ENCODE peak calls at places on chromosomes 2 and 18, in ten cellular contexts. J is psoas muscle, V is lung, T is fibroblast of lung, K is MM.1S, X is neural crest cell, I is endodermal cell, H is pancreas, M is kidney epithelial cell, Q is HFF-Myc. A is an unnamed sample.

GRCh38 chr2:232993231-232993821 is 19.7 kb downstream of the NGEF start:
- DNase-seq in J (no peak), V (no peak), T (no peak), K (no peak), X (no peak), I (no peak), H (no peak), M (no peak), Q (no peak), A (no peak)

GRCh38 chr2:185507703-185508102 is 230.9 kb upstream of the FSIP2 start:
- DNase-seq in J (no peak), V (no peak), T (no peak), K (no peak), X (peak), I (no peak), H (no peak), M (no peak), Q (no peak), A (no peak)

GRCh38 chr2:239610457-239611221 is 209.8 kb upstream of the HDAC4 start:
- DNase-seq in J (no peak), V (no peak), T (no peak), K (no peak), X (no peak), I (no peak), H (no peak), M (no peak), Q (no peak), A (no peak)

GRCh38 chr18:79512461-79513380 is 117.0 kb downstream of the NFATC1 start:
- DNase-seq in J (no peak), V (no peak), T (no peak), K (no peak), X (no peak), I (peak), H (peak), M (no peak), Q (no peak), A (peak)

GRCh38 chr2:239526038-239526437 is 125.2 kb upstream of the HDAC4 start:
- DNase-seq in J (no peak), V (no peak), T (no peak), K (no peak), X (no peak), I (no peak), H (no peak), M (no peak), Q (no peak), A (no peak)

GRCh38 chr2:231373184-231373583 is 22.3 kb upstream of the B3GNT7 start:
- DNase-seq in J (no peak), V (no peak), T (no peak), K (no peak), X (no peak), I (no peak), H (no peak), M (no peak), Q (no peak), A (no peak)

GRCh38 chr18:48787523-48788151 is 163.1 kb downstream of the SMAD7 start:
- DNase-seq in J (no peak), V (no peak), T (no peak), K (no peak), X (no peak), I (peak), H (no peak), M (peak), Q (no peak), A (no peak)

GRCh38 chr18:10449396-10449795 is 5.0 kb upstream of the APCDD1 start:
- DNase-seq in J (no peak), V (no peak), T (peak), K (no peak), X (no peak), I (no peak), H (no peak), M (no peak), Q (no peak), A (no peak)

GRCh38 chr2:218255441-218255840 is 5.4 kb upstream of the GPBAR1 start:
- DNase-seq in J (no peak), V (no peak), T (peak), K (no peak), X (no peak), I (no peak), H (no peak), M (no peak), Q (no peak), A (no peak)

GRCh38 chr2:70516596-70516995 is 37.0 kb downstream of the TGFA start:
- DNase-seq in J (no peak), V (no peak), T (no peak), K (no peak), X (no peak), I (peak), H (no peak), M (no peak), Q (no peak), A (no peak)

GRCh38 chr2:45774688-45775244 is 123.3 kb downstream of the PRKCE start:
- DNase-seq in J (no peak), V (no peak), T (no peak), K (no peak), X (no peak), I (no peak), H (no peak), M (no peak), Q (no peak), A (no peak)

GRCh38 chr2:37866535-37866934 is 58.6 kb upstream of the RMDN2 start:
- DNase-seq in J (no peak), V (no peak), T (peak), K (no peak), X (no peak), I (no peak), H (no peak), M (no peak), Q (no peak), A (no peak)

GRCh38 chr2:44547713-44548112 is 186.0 kb downstream of the CAMKMT start:
- DNase-seq in J (no peak), V (no peak), T (no peak), K (no peak), X (no peak), I (no peak), H (no peak), M (no peak), Q (no peak), A (no peak)

GRCh38 chr2:133726906-133727305 is 158.6 kb upstream of the NCKAP5 start:
- DNase-seq in J (no peak), V (no peak), T (peak), K (no peak), X (no peak), I (no peak), H (no peak), M (no peak), Q (no peak), A (no peak)

GRCh38 chr2:11422901-11423435 is 43.0 kb downstream of the E2F6 start:
- DNase-seq in J (no peak), V (no peak), T (no peak), K (no peak), X (no peak), I (no peak), H (no peak), M (no peak), Q (no peak), A (no peak)

GRCh38 chr18:10453885-10454772 is at the start of gene APCDD1:
- DNase-seq in J (peak), V (peak), T (peak), K (no peak), X (peak), I (peak), H (peak), M (no peak), Q (no peak), A (peak)

GRCh38 chr18:49041677-49042570 is 91.2 kb upstream of the SMAD7 start:
- DNase-seq in J (peak), V (peak), T (peak), K (peak), X (no peak), I (peak), H (no peak), M (no peak), Q (no peak), A (no peak)

GRCh38 chr18:3405713-3406112 is 44.3 kb upstream of the TGIF1 start:
- DNase-seq in J (no peak), V (no peak), T (no peak), K (no peak), X (no peak), I (no peak), H (no peak), M (no peak), Q (no peak), A (no peak)

GRCh38 chr2:120298173-120298835 is 45.7 kb downstream of the RALB start:
- DNase-seq in J (no peak), V (no peak), T (peak), K (no peak), X (no peak), I (no peak), H (no peak), M (no peak), Q (no peak), A (no peak)

GRCh38 chr2:109266511-109266910 is 137.5 kb downstream of the SH3RF3 start:
- DNase-seq in J (no peak), V (no peak), T (no peak), K (no peak), X (no peak), I (peak), H (no peak), M (no peak), Q (no peak), A (no peak)

GRCh38 chr2:187008111-187008510 is 159.1 kb upstream of the ZSWIM2 start:
- DNase-seq in J (no peak), V (no peak), T (peak), K (peak), X (no peak), I (no peak), H (no peak), M (no peak), Q (no peak), A (no peak)

GRCh38 chr18:63264871-63265270 is 54.7 kb downstream of the BCL2 start:
- DNase-seq in J (no peak), V (peak), T (no peak), K (no peak), X (no peak), I (no peak), H (no peak), M (no peak), Q (no peak), A (no peak)

GRCh38 chr18:58754544-58755068 is 83.3 kb downstream of the MALT1 start:
- DNase-seq in J (no peak), V (no peak), T (no peak), K (no peak), X (no peak), I (no peak), H (no peak), M (no peak), Q (no peak), A (no peak)

GRCh38 chr2:216661639-216662375 is 28.6 kb downstream of the IGFBP2 start:
- DNase-seq in J (no peak), V (no peak), T (no peak), K (no peak), X (no peak), I (no peak), H (peak), M (no peak), Q (no peak), A (no peak)
- TF ChIP-seq CTCF in J (no peak), V (no peak), T (no peak), K (peak), X (no peak), I (no peak), H (no peak), M (no peak), Q (peak), A (no peak)

GRCh38 chr2:65638438-65638837 is 206.0 kb upstream of the SPRED2 start:
- DNase-seq in J (no peak), V (no peak), T (no peak), K (no peak), X (no peak), I (peak), H (no peak), M (no peak), Q (no peak), A (no peak)
- TF ChIP-seq CTCF in J (no peak), V (no peak), T (peak), K (peak), X (peak), I (peak), H (no peak), M (no peak), Q (no peak), A (no peak)

DNA sequence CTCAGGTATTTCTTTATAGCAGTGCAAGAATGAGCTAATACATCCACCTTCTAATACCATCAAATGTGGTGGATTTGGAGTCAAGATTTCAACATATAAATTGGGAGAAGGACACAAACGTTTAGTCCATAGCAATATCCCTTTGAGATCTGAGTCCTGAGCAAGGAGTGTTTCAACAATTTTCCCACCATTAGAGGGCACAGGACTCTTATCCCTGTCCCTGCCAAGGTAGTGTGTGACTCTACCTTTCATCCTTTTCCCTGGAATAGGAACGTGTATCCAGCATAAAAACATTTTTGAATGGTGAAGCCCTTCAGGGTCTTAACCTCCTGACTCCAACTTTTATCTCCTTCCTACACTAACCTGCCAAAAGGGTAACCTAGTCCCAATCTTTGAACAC is 181.3 kb upstream of the SRD5A2 start:
- DNase-seq in J (no peak), V (no peak), T (no peak), K (no peak), X (no peak), I (no peak), H (no peak), M (no peak), Q (no peak), A (no peak)
- TF ChIP-seq CTCF in J (no peak), V (no peak), T (no peak), K (no peak), X (no peak), I (peak), H (no peak), M (no peak), Q (no peak), A (no peak)

DNA sequence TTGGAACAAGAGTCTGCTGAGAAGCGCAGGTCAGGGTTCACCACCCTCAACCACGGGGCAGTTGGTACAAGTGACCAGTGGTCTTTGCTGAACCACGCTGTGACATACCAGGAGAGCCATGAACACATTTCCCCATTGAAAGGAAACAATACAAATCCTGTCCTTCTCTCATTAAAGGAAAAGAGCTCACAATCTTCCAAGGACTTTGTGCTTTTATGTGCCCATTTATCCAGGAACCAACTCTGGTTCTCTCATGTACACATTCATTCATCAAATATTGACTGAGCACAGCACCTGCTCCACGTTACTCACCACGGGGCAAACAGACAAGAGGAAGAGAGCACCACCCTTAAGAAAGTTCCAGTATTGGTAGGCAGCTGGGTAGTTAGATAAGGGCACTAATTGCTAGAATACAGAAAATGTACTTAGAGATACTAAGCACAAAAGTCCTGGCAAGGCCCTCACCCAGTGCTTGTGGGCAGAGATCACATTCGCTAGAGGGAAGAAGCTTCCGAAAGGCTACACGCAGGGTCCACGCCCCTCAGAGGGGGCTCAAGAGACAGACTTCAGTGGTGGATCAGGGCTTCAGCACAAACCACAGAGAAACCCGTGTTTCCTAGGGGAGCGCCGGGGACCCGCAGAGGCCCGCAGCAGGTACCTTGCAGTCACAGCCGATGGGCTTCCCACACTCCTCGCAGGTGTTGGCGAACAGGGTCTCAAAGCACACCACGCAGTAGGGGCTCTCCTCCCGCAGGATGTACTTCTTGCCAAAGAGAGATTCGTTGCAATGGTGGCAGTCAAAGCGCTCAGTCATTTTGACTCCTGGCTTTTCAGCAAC is 12.9 kb downstream of the FHL2 start:
- DNase-seq in J (no peak), V (no peak), T (no peak), K (no peak), X (no peak), I (no peak), H (no peak), M (no peak), Q (no peak), A (no peak)
- TF ChIP-seq CTCF in J (no peak), V (no peak), T (no peak), K (no peak), X (no peak), I (no peak), H (no peak), M (no peak), Q (no peak), A (no peak)

GRCh38 chr2:30465171-30465545 is 18.1 kb downstream of the LCLAT1 start:
- DNase-seq in J (no peak), V (no peak), T (no peak), K (no peak), X (no peak), I (no peak), H (no peak), M (no peak), Q (no peak), A (no peak)
- TF ChIP-seq CTCF in J (no peak), V (no peak), T (no peak), K (no peak), X (no peak), I (peak), H (no peak), M (no peak), Q (no peak), A (no peak)

DNA sequence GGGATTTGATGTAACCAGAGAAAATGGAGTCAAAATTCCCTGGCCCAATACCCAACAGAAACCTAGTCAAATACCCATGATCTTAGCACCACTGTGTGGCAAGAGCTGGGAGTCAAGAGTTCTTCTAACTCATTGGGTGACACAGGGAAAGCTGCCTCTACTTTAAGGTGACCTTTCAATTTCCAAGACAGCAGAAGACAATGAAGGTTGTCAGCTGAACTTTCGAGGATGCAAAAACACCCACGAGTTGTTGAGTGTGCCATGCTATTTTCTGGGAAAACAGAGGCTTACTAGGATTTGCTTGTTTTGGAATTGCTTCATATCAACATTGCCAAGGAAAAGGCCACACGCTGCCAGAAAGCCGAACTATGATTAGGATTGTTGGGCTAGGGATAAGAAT is 61.6 kb upstream of the CYRIA start:
- DNase-seq in J (no peak), V (no peak), T (peak), K (no peak), X (no peak), I (no peak), H (no peak), M (no peak), Q (no peak), A (no peak)
- TF ChIP-seq CTCF in J (peak), V (no peak), T (peak), K (no peak), X (no peak), I (peak), H (no peak), M (no peak), Q (no peak), A (no peak)